ENCODE peak calls at places on chromosomes 2 and 18, in nine cellular contexts. O is T follicular helper cell; S is NCI-H2081; J is fibroblast of the conjunctiva; R is stimulated activated CD8-positive, alpha-beta memory T cell treated with anti-CD3 and anti-CD28 coated beads, Interleukin-15, amount 100 ng/mL, for 48 hours; C is NCI-H1092 treated with DMSO at 0.1 percent for 48 hours; X is hypothalamus; A is AG08395; V is stimulated activated naive B cell treated with anti-CD40 and anti-IgM and Interleukin-4, amounts not matched to agents 10 μg/mL and 1 μg/mL and 100 μg/mL, for 72 hours. P is an unnamed sample.

GRCh38 chr2:96330407-96330806 is 5.2 kb upstream of the NCAPH start:
- DNase-seq in O (no peak), S (no peak), J (no peak), R (no peak), C (no peak), X (no peak), A (no peak), V (no peak), P (no peak)

GRCh38 chr2:239518286-239519080 is 117.7 kb upstream of the HDAC4 start:
- DNase-seq in O (no peak), S (no peak), J (no peak), R (no peak), C (no peak), X (no peak), A (no peak), V (no peak), P (no peak)

GRCh38 chr2:221460136-221460535 is 112.0 kb downstream of the EPHA4 start:
- DNase-seq in O (no peak), S (no peak), J (no peak), R (no peak), C (no peak), X (no peak), A (no peak), V (no peak), P (no peak)

GRCh38 chr2:128589681-128590080 is 271.0 kb upstream of the HS6ST1 start:
- DNase-seq in O (no peak), S (no peak), J (no peak), R (no peak), C (no peak), X (no peak), A (no peak), V (no peak), P (no peak)

GRCh38 chr18:79868168-79868784 is 70.5 kb downstream of the KCNG2 start:
- DNase-seq in O (no peak), S (no peak), J (no peak), R (no peak), C (no peak), X (no peak), A (no peak), V (no peak), P (no peak)

GRCh38 chr2:242040303-242040655 is 170.8 kb downstream of the RTP5 start:
- DNase-seq in O (no peak), S (no peak), J (no peak), R (no peak), C (no peak), X (no peak), A (no peak), V (no peak), P (no peak)

GRCh38 chr18:7221424-7222155 is 9.3 kb upstream of the LRRC30 start:
- DNase-seq in O (no peak), S (peak; percentile 77), J (peak; percentile 65), R (no peak), C (peak; percentile 47), X (no peak), A (peak; percentile 69), V (no peak), P (peak; percentile 66)

GRCh38 chr18:48186084-48186798 is 222.9 kb downstream of the ZBTB7C start:
- DNase-seq in O (no peak), S (no peak), J (no peak), R (no peak), C (peak; percentile 52), X (no peak), A (no peak), V (no peak), P (no peak)

GRCh38 chr2:149472413-149472812 is 115.2 kb downstream of the MMADHC start:
- DNase-seq in O (no peak), S (no peak), J (no peak), R (no peak), C (no peak), X (no peak), A (no peak), V (no peak), P (no peak)

GRCh38 chr18:3213231-3214059 is 6.3 kb downstream of the MYOM1 start:
- DNase-seq in O (no peak), S (no peak), J (no peak), R (no peak), C (no peak), X (no peak), A (no peak), V (no peak), P (no peak)

GRCh38 chr2:54570925-54571694 is 115.0 kb downstream of the SPTBN1 start:
- DNase-seq in O (peak; percentile 61), S (peak; percentile 57), J (no peak), R (peak; percentile 79), C (peak; percentile 48), X (no peak), A (peak; percentile 91), V (peak; percentile 60), P (peak; percentile 45)

GRCh38 chr2:68918497-68918896 is 34.2 kb downstream of the GKN2 start:
- DNase-seq in O (no peak), S (no peak), J (no peak), R (no peak), C (no peak), X (no peak), A (no peak), V (no peak), P (no peak)

GRCh38 chr18:47928466-47928865 is 2.0 kb downstream of the SMAD2 start:
- DNase-seq in O (no peak), S (no peak), J (no peak), R (no peak), C (no peak), X (no peak), A (no peak), V (no peak), P (no peak)

GRCh38 chr2:23596316-23596885 is 211.4 kb downstream of the KLHL29 start:
- DNase-seq in O (no peak), S (peak; percentile 68), J (no peak), R (no peak), C (no peak), X (no peak), A (peak; percentile 42), V (no peak), P (no peak)

GRCh38 chr18:41075212-41075611 is 879.8 kb upstream of the PIK3C3 start:
- DNase-seq in O (no peak), S (no peak), J (no peak), R (no peak), C (no peak), X (no peak), A (peak; percentile 46), V (no peak), P (no peak)

GRCh38 chr2:101036562-101036961 is 34.5 kb downstream of the RPL31 start:
- DNase-seq in O (no peak), S (peak; percentile 27), J (peak; percentile 23), R (no peak), C (peak; percentile 2), X (no peak), A (peak; percentile 60), V (no peak), P (no peak)

GRCh38 chr2:41129988-41130387 is 678.1 kb upstream of the SLC8A1 start:
- DNase-seq in O (no peak), S (no peak), J (no peak), R (no peak), C (no peak), X (no peak), A (no peak), V (no peak), P (no peak)

GRCh38 chr2:176118606-176119370 is 2.2 kb downstream of the HOXD10 start:
- DNase-seq in O (no peak), S (no peak), J (no peak), R (no peak), C (no peak), X (no peak), A (no peak), V (no peak), P (no peak)

GRCh38 chr2:212843409-212844199 is 305.0 kb upstream of the ERBB4 start:
- DNase-seq in O (no peak), S (no peak), J (peak; percentile 48), R (no peak), C (no peak), X (no peak), A (peak; percentile 64), V (no peak), P (no peak)

GRCh38 chr18:62939925-62940324 is 224.6 kb downstream of the PHLPP1 start:
- DNase-seq in O (no peak), S (no peak), J (no peak), R (no peak), C (no peak), X (no peak), A (no peak), V (no peak), P (no peak)

GRCh38 chr2:88321614-88322248 is 130.8 kb downstream of the FOXI3 start:
- DNase-seq in O (no peak), S (no peak), J (no peak), R (no peak), C (no peak), X (no peak), A (no peak), V (no peak), P (no peak)

GRCh38 chr2:203018181-203018580 is 3.5 kb downstream of the NBEAL1 start:
- DNase-seq in O (no peak), S (no peak), J (peak; percentile 8), R (no peak), C (no peak), X (no peak), A (no peak), V (no peak), P (no peak)

GRCh38 chr2:38509322-38509946 is 93.3 kb downstream of the HNRNPLL start:
- DNase-seq in O (no peak), S (peak; percentile 28), J (no peak), R (no peak), C (no peak), X (no peak), A (peak; percentile 54), V (no peak), P (no peak)

GRCh38 chr2:20135631-20136050 is 84.2 kb upstream of the LAPTM4A start:
- DNase-seq in O (no peak), S (no peak), J (peak; percentile 53), R (peak; percentile 14), C (peak; percentile 1), X (no peak), A (peak; percentile 77), V (peak; percentile 28), P (peak; percentile 85)

GRCh38 chr2:43539991-43540860 is 55.6 kb downstream of the THADA start:
- DNase-seq in O (no peak), S (no peak), J (peak; percentile 99), R (no peak), C (no peak), X (no peak), A (peak; percentile 76), V (no peak), P (peak; percentile 2)

GRCh38 chr2:36769106-36769505 is 72.6 kb downstream of the VIT start:
- DNase-seq in O (no peak), S (no peak), J (no peak), R (no peak), C (no peak), X (no peak), A (no peak), V (no peak), P (no peak)